ENCODE peak calls at places on chromosomes 1 and 21, in four cellular contexts. Z is MCF 10A; H is midbrain; U is stimulated activated CD4-positive, alpha-beta T cell treated with anti-CD3 and anti-CD28 coated beads, Interleukin-15, amount 100 ng/mL, for 24 hours. D is an unnamed sample.

GRCh38 chr1:15937706-15938168 is 38.2 kb downstream of the ZBTB17 start:
- DNase-seq in Z (peak), H (no peak), U (no peak), D (no peak)

GRCh38 chr1:9294910-9295636 is 2.4 kb downstream of the SPSB1 start:
- DNase-seq in Z (no peak), H (peak), U (peak), D (peak)

GRCh38 chr1:10429868-10430215 is 391 bp upstream of the CENPS start:
- DNase-seq in Z (no peak), H (no peak), U (peak), D (no peak)

GRCh38 chr1:34500451-34500850 is 254.4 kb upstream of the GJB5 start:
- DNase-seq in Z (peak), H (no peak), U (peak), D (no peak)

GRCh38 chr21:17900281-17900989 is 81.3 kb upstream of the C21orf91 start:
- DNase-seq in Z (no peak), H (no peak), U (peak), D (no peak)

GRCh38 chr1:115764541-115764940 is 4.0 kb downstream of the CASQ2 start:
- DNase-seq in Z (peak), H (no peak), U (no peak), D (peak)

GRCh38 chr1:25140073-25140797 is 92.1 kb downstream of the SYF2 start:
- DNase-seq in Z (no peak), H (no peak), U (no peak), D (peak)

GRCh38 chr1:174023438-174023837 is 1.3 kb upstream of the RC3H1 start:
- DNase-seq in Z (no peak), H (peak), U (no peak), D (peak)

GRCh38 chr1:179586107-179586823 is 5.4 kb upstream of the TDRD5 start:
- DNase-seq in Z (peak), H (peak), U (peak), D (peak)

GRCh38 chr1:199743227-199743626 is 284.3 kb upstream of the NR5A2 start:
- DNase-seq in Z (peak), H (no peak), U (no peak), D (peak)

GRCh38 chr21:39022035-39022900 is 161.0 kb downstream of the PSMG1 start:
- DNase-seq in Z (no peak), H (no peak), U (no peak), D (no peak)

GRCh38 chr21:31553461-31553860 is 106.0 kb upstream of the SOD1 start:
- DNase-seq in Z (no peak), H (no peak), U (no peak), D (no peak)

GRCh38 chr1:106676021-106676420 is 380.5 kb upstream of the PRMT6 start:
- DNase-seq in Z (peak), H (no peak), U (no peak), D (no peak)

GRCh38 chr1:86068841-86069756 is 87.5 kb downstream of the COL24A1 start:
- DNase-seq in Z (peak), H (no peak), U (no peak), D (no peak)

GRCh38 chr1:29145739-29146437 is 22.2 kb upstream of the TMEM200B start:
- DNase-seq in Z (peak), H (no peak), U (no peak), D (peak)

GRCh38 chr1:74771913-74772515 is 39.1 kb downstream of the TYW3 start:
- DNase-seq in Z (peak), H (peak), U (no peak), D (no peak)